ENCODE peak calls at places on chromosomes 16 and 17, in four cellular contexts. S is mesendoderm, T is Peyer's patch, G is Karpas-422. M is an unnamed sample.

GRCh38 chr17:51260960-51261958 is 913 bp downstream of the UTP18 start:
- DNase-seq in S (peak), T (peak), G (peak), M (no peak)

GRCh38 chr17:40528692-40529417 is 27.4 kb upstream of the TNS4 start:
- DNase-seq in S (no peak), T (peak), G (no peak), M (no peak)

GRCh38 chr16:57609541-57610401 is 18.7 kb upstream of the ADGRG1 start:
- DNase-seq in S (no peak), T (no peak), G (peak), M (no peak)

GRCh38 chr17:78748730-78749317 is 33.2 kb downstream of the CYTH1 start:
- DNase-seq in S (no peak), T (no peak), G (no peak), M (no peak)

GRCh38 chr17:1511756-1512321 is 4.6 kb downstream of the INPP5K start:
- DNase-seq in S (no peak), T (peak), G (no peak), M (no peak)

GRCh38 chr17:65723356-65723928 is 162.0 kb upstream of the AXIN2 start:
- DNase-seq in S (no peak), T (no peak), G (no peak), M (no peak)

GRCh38 chr17:42531455-42532354 is 4.3 kb upstream of the NAGLU start:
- DNase-seq in S (peak), T (peak), G (peak), M (no peak)

GRCh38 chr16:66335704-66336329 is 30.7 kb upstream of the CDH5 start:
- DNase-seq in S (no peak), T (no peak), G (no peak), M (peak)

GRCh38 chr17:45316271-45317112 is at the start of gene MAP3K14:
- DNase-seq in S (peak), T (no peak), G (peak), M (no peak)

GRCh38 chr16:86508947-86509758 is 1.2 kb upstream of the FOXF1 start:
- DNase-seq in S (peak), T (no peak), G (no peak), M (peak)

GRCh38 chr17:61584866-61585265 is 6.2 kb downstream of the NACA2 start:
- DNase-seq in S (no peak), T (no peak), G (peak), M (no peak)

GRCh38 chr16:46629331-46629843 is 8.2 kb upstream of the SHCBP1 start:
- DNase-seq in S (peak), T (no peak), G (peak), M (no peak)

GRCh38 chr16:76913046-76913445 is 277.9 kb upstream of the MON1B start:
- DNase-seq in S (peak), T (no peak), G (no peak), M (no peak)

GRCh38 chr16:8859913-8860881 is 8.6 kb downstream of the CARHSP1 start:
- DNase-seq in S (no peak), T (no peak), G (no peak), M (no peak)

GRCh38 chr17:44219636-44220210 is at the start of gene UBTF:
- DNase-seq in S (peak), T (peak), G (peak), M (no peak)

GRCh38 chr17:59830007-59830630 is 62.6 kb downstream of the TUBD1 start:
- DNase-seq in S (no peak), T (no peak), G (no peak), M (no peak)

GRCh38 chr16:64542152-64542551 is 579.7 kb downstream of the CDH11 start:
- DNase-seq in S (no peak), T (no peak), G (no peak), M (no peak)

GRCh38 chr16:79278506-79278905 is 322.0 kb downstream of the MAF start:
- DNase-seq in S (no peak), T (no peak), G (no peak), M (no peak)

GRCh38 chr17:64262422-64263260 is at the start of gene TEX2:
- DNase-seq in S (no peak), T (peak), G (peak), M (no peak)

GRCh38 chr16:21167360-21167759 is 8.9 kb downstream of the LDAF1 start:
- DNase-seq in S (no peak), T (no peak), G (no peak), M (peak)

GRCh38 chr17:19411641-19412040 is 609 bp downstream of the RNF112 start:
- DNase-seq in S (no peak), T (no peak), G (no peak), M (no peak)

GRCh38 chr17:8175795-8176196 is 384 bp downstream of the TMEM107 start:
- DNase-seq in S (no peak), T (no peak), G (peak), M (no peak)

GRCh38 chr16:3180445-3180878 is 7.5 kb upstream of the OR1F1 start:
- DNase-seq in S (peak), T (no peak), G (no peak), M (no peak)

GRCh38 chr17:66952031-66952524 is 12.4 kb upstream of the CACNG4 start:
- DNase-seq in S (peak), T (peak), G (no peak), M (peak)

GRCh38 chr16:82033683-82034300 is 1.3 kb upstream of the HSD17B2 start:
- DNase-seq in S (no peak), T (peak), G (no peak), M (no peak)

GRCh38 chr16:7745321-7745720 is 412.7 kb downstream of the RBFOX1 start:
- DNase-seq in S (no peak), T (no peak), G (no peak), M (no peak)

GRCh38 chr17:50818266-50818665 is 17.1 kb upstream of the WFIKKN2 start:
- DNase-seq in S (no peak), T (no peak), G (no peak), M (no peak)

GRCh38 chr16:83977056-83977815 is 9.2 kb downstream of the NECAB2 start:
- DNase-seq in S (no peak), T (no peak), G (no peak), M (no peak)

DNA sequence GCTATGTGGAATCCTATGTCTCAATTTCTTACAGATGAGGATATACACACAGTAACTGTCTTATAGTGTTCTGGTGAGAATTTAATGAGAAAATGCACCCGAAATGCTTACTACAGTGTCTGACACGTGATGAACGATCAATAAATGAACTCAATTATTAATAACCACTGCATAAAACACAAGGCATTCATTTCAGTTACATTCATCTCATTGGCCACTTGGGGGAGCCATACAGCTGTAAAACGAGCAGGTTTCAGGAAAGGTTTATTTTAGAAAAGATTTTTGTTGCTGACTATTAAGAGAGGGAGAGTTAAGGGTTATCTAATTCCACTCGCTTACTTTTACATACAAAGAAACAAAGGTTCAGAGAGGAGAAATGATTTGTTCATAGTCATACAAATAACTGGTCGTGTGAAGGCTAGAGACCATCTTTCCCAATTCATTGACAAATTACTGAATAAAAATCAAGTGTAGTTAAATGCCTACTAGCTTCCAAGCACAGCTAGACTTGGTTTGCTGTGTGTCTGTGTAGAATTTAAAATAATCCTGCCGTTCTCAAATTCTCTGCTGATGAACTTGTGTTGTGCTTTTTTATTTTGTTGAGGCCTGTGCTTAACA is 160.1 kb downstream of the MAP2K4 start:
- DNase-seq in S (peak), T (no peak), G (peak), M (peak)
- H3K27ac ChIP-seq in S (no peak), T (no peak), G (no peak), M (no peak)

GRCh38 chr16:4653981-4654380 is 29.4 kb downstream of the MGRN1 start:
- DNase-seq in S (no peak), T (peak), G (no peak), M (no peak)
- H3K27ac ChIP-seq in S (no peak), T (peak), G (no peak), M (no peak)

GRCh38 chr17:74745548-74746177 is 2.8 kb upstream of the NHERF1 start:
- DNase-seq in S (peak), T (no peak), G (no peak), M (no peak)
- H3K27ac ChIP-seq in S (peak), T (no peak), G (no peak), M (no peak)

GRCh38 chr16:534856-535445 is 7.4 kb downstream of the CAPN15 start:
- DNase-seq in S (no peak), T (no peak), G (no peak), M (no peak)

GRCh38 chr16:531494-532125 is 4.1 kb downstream of the CAPN15 start:
- DNase-seq in S (no peak), T (no peak), G (no peak), M (no peak)

GRCh38 chr16:534089-534635 is 6.7 kb downstream of the CAPN15 start:
- DNase-seq in S (no peak), T (peak), G (no peak), M (no peak)

GRCh38 chr16:535446-536405 is 8.2 kb downstream of the CAPN15 start:
- DNase-seq in S (no peak), T (peak), G (no peak), M (no peak)

GRCh38 chr16:533391-534088 is 6.0 kb downstream of the CAPN15 start:
- DNase-seq in S (no peak), T (peak), G (no peak), M (no peak)
- H3K27ac ChIP-seq in S (no peak), T (peak), G (no peak), M (no peak)

DNA sequence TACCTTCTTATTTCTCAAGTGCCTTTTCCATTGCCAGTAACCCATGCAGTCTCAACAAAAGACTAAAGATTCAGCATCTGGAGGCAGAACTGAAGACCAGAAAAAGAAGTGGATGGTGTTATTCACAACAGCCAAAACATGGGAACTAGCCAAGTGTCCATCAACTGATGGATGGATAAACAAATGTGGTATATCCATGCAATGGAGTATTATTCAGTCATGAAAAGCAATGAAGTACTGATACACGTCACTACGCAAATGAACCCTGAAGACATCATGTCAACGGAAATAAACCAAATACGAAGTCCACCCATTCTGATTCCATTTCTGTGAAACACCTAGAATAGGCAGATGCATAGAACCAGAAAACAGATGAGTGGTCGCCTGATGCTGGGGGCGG is 25.6 kb downstream of the GAS7 start:
- DNase-seq in S (no peak), T (no peak), G (no peak), M (no peak)
- H3K27ac ChIP-seq in S (no peak), T (no peak), G (peak), M (no peak)

GRCh38 chr17:6507535-6507934 is 48.8 kb downstream of the PITPNM3 start:
- DNase-seq in S (no peak), T (no peak), G (no peak), M (peak)
- H3K27ac ChIP-seq in S (no peak), T (no peak), G (no peak), M (no peak)

GRCh38 chr17:35774499-35774898 is 13.8 kb downstream of the C17orf50 start:
- DNase-seq in S (no peak), T (no peak), G (no peak), M (no peak)
- H3K27ac ChIP-seq in S (no peak), T (no peak), G (no peak), M (no peak)

GRCh38 chr17:49566668-49567071 is 9.0 kb upstream of the NXPH3 start:
- DNase-seq in S (no peak), T (peak), G (no peak), M (no peak)
- H3K27ac ChIP-seq in S (no peak), T (no peak), G (no peak), M (no peak)

GRCh38 chr16:10741844-10742243 is 1.8 kb upstream of the NUBP1 start:
- DNase-seq in S (no peak), T (no peak), G (peak), M (no peak)

GRCh38 chr16:10743227-10743609 is 424 bp upstream of the NUBP1 start:
- DNase-seq in S (no peak), T (no peak), G (no peak), M (no peak)

GRCh38 chr16:10745856-10746255 is 2.2 kb downstream of the NUBP1 start:
- DNase-seq in S (no peak), T (no peak), G (no peak), M (no peak)

GRCh38 chr16:10743610-10744369 is at the start of gene NUBP1:
- DNase-seq in S (peak), T (peak), G (peak), M (peak)

DNA sequence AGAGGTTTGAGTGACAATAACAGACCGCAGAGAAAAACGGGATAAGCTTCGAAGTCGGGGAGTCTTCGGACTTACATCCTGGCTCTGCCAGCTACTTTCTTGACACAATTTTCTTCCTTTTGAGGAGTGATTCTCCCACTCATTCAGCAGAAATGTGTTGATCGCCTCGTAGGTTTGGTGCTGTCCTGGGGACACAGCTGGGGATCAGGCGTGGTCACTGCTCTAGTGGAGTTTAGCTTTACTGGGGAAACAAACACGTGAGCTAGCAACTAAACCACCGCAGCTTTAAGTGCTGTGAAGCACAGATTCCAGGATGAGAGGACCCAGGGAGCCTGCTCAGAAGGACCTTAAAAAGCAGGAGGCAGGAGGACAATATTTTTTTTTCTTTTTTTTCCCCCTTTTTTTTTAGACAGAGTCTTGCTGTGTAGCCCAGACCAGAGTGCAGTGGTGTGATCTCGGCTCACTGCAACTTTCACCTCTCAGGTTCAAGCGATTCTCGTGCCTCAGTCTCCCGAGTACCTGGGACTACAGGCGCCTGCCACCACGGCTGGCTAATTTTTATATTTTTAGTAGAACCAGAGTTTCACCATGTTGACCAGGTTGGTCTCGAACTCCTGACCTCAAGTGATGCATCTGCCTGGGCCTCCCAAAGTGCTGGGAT is 858 bp downstream of the NUBP1 start:
- DNase-seq in S (no peak), T (no peak), G (no peak), M (no peak)
- H3K27ac ChIP-seq in S (peak), T (peak), G (no peak), M (peak)

M was measured in AG04450.